ENCODE peak calls at places on chromosome 5, in four cellular contexts. E, J, X and A are unnamed samples.

GRCh38 chr5:6353602-6354001 is 24.7 kb downstream of the MED10 start:
- DNase-seq in E (no peak), J (no peak), X (no peak), A (no peak)

GRCh38 chr5:10018670-10019069 is 231.0 kb downstream of the ATPSCKMT start:
- DNase-seq in E (peak), J (no peak), X (peak), A (peak)

GRCh38 chr5:61599370-61600140 is 267.5 kb downstream of the ZSWIM6 start:
- DNase-seq in E (peak), J (no peak), X (no peak), A (peak)

GRCh38 chr5:96743065-96743768 is 64.5 kb downstream of the ERAP1 start:
- DNase-seq in E (peak), J (no peak), X (no peak), A (peak)

GRCh38 chr5:132222649-132223038 is 5.0 kb downstream of the P4HA2 start:
- DNase-seq in E (no peak), J (no peak), X (no peak), A (no peak)

GRCh38 chr5:163766936-163767670 is 261.7 kb downstream of the MAT2B start:
- DNase-seq in E (no peak), J (no peak), X (no peak), A (no peak)

GRCh38 chr5:159189310-159189709 is 20.0 kb downstream of the RNF145 start:
- DNase-seq in E (no peak), J (no peak), X (no peak), A (no peak)

GRCh38 chr5:102453716-102454115 is 45.1 kb downstream of the SLCO6A1 start:
- DNase-seq in E (peak), J (peak), X (no peak), A (no peak)

GRCh38 chr5:149486726-149487635 is 64.3 kb downstream of the CSNK1A1 start:
- DNase-seq in E (peak), J (no peak), X (peak), A (peak)

GRCh38 chr5:137095597-137095996 is 403.5 kb downstream of the SPOCK1 start:
- DNase-seq in E (no peak), J (no peak), X (no peak), A (no peak)

GRCh38 chr5:83026930-83027687 is 50.1 kb downstream of the TMEM167A start:
- DNase-seq in E (no peak), J (no peak), X (no peak), A (peak)

GRCh38 chr5:163473613-163474243 is 13.3 kb downstream of the HMMR start:
- DNase-seq in E (peak), J (no peak), X (no peak), A (peak)

GRCh38 chr5:131488463-131488862 is 146.6 kb downstream of the RAPGEF6 start:
- DNase-seq in E (peak), J (no peak), X (no peak), A (peak)

GRCh38 chr5:60604771-60605170 is 95.2 kb downstream of the DEPDC1B start:
- DNase-seq in E (peak), J (no peak), X (no peak), A (peak)

GRCh38 chr5:53714324-53715010 is 154.0 kb downstream of the NDUFS4 start:
- DNase-seq in E (no peak), J (no peak), X (no peak), A (no peak)

GRCh38 chr5:136070486-136071285 is 41.9 kb downstream of the TGFBI start:
- DNase-seq in E (no peak), J (no peak), X (no peak), A (no peak)

GRCh38 chr5:35138232-35138631 is 90.5 kb upstream of the AGXT2 start:
- DNase-seq in E (peak), J (no peak), X (no peak), A (peak)

GRCh38 chr5:147576646-147577535 is 67.0 kb upstream of the DPYSL3 start:
- DNase-seq in E (peak), J (no peak), X (no peak), A (peak)

GRCh38 chr5:435156-435790 is 7.7 kb upstream of the EXOC3 start:
- DNase-seq in E (no peak), J (no peak), X (no peak), A (no peak)

GRCh38 chr5:53480474-53481353 is at the start of gene FST:
- DNase-seq in E (peak), J (no peak), X (no peak), A (peak)

GRCh38 chr5:147567917-147568598 is 58.2 kb upstream of the DPYSL3 start:
- DNase-seq in E (peak), J (no peak), X (peak), A (peak)

GRCh38 chr5:169941542-169941941 is 38.8 kb downstream of the INSYN2B start:
- DNase-seq in E (no peak), J (no peak), X (no peak), A (peak)

GRCh38 chr5:115459844-115460243 is 84.7 kb downstream of the FEM1C start:
- DNase-seq in E (no peak), J (no peak), X (no peak), A (peak)

GRCh38 chr5:107743357-107744000 is 72.7 kb upstream of the EFNA5 start:
- DNase-seq in E (no peak), J (no peak), X (no peak), A (peak)

GRCh38 chr5:160438316-160439204 is 16.9 kb downstream of the PTTG1 start:
- DNase-seq in E (peak), J (peak), X (no peak), A (peak)

GRCh38 chr5:87258507-87258906 is 9.2 kb upstream of the RASA1 start:
- DNase-seq in E (no peak), J (no peak), X (no peak), A (no peak)
- TF ChIP-seq CTCF in E (no peak), J (no peak), X (no peak), A (no peak)

DNA sequence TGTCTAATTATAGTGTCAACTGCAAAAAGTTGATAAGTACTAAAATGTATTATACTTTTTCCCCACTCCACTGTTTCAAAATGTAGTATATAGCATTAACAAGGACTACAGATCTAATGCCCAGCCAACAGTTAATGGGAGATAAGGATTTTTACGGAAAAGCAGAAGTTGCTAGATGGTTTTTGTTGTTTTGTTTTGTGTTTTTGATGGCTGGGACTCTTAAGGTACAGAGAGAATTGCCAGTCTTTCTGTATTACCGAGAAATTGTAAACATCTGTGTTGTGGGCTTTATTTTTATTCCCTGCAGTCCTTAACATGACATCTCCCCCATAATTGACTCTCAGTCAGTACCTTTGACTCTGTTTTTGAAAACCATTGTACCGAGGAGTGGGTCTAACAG is 44.0 kb downstream of the TRIO start:
- DNase-seq in E (no peak), J (no peak), X (no peak), A (no peak)
- H3K4me3 ChIP-seq in E (no peak), J (no peak), X (no peak), A (no peak)

DNA sequence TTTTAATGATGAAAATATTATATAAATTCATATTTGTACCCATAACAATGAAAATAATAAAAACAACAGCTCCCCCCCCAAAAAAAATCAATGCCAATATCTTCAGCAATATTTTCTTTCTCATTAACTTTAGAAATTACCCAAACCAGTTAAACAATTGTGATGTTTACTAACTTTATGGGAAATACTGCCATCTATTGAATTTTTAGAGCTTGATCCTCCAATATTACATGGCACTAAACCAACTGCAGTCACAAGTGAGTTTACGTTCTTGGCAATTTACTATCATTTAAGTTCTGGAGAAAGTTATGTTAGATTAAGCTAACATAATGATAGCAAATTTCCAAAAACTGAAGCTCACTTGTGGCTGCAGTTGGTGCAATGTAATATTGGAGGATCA is 379.6 kb downstream of the CDH18 start:
- DNase-seq in E (peak), J (no peak), X (no peak), A (peak)
- TF ChIP-seq CTCF in E (no peak), J (peak), X (no peak), A (no peak)

DNA sequence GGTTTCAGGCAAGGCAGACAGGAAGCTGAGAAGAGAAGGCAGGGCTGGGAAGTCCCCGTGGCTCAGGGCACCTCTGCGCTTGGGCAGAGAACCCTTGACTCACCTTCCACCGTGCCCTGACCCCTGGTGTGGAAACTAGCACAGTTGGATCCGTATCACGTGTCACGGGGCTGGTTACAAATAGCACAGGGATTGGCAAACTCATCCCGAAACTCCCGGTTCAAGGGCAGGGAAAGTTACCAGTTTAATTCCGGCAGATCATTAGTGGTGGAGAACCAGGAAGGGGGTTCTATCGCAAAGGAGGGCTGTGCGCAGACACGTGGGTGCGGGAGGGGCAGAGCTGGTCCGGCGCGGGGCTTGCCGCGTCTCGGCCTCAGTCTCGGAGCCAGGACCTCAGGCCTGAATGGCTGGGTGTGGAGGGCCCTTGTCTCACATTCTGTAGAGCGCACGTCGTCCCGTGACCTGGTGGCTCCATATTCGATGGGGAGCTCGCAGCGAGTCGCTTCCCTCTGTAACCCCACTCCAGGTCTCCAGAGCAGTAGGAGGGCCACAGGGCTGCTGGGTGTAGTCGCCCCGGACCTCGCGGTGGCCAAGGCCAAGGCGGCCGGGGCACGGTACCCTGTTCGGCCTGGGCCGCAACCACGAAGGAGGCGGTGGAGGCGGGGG is 750 bp upstream of the TMEM171 start:
- DNase-seq in E (peak), J (no peak), X (no peak), A (peak)
- H3K4me3 ChIP-seq in E (no peak), J (no peak), X (peak), A (peak)

GRCh38 chr5:18010053-18010452 is 375.8 kb downstream of the TAF11L14 start:
- DNase-seq in E (no peak), J (no peak), X (no peak), A (no peak)
- TF ChIP-seq CTCF in E (no peak), J (no peak), X (no peak), A (no peak)

GRCh38 chr5:123094227-123094918 is 5.3 kb downstream of the PRDM6 start:
- DNase-seq in E (no peak), J (no peak), X (no peak), A (no peak)
- H3K4me3 ChIP-seq in E (peak), J (no peak), X (peak), A (no peak)